ENCODE peak calls at places on chromosomes 13 and 19, in five cellular contexts. S is body of pancreas, D is left ventricle myocardium inferior, C is thoracic aorta, O is IMR-90. R is an unnamed sample. For H3K4me1, the result is how much of the 10 kb centered on the place peaks cover.

GRCh38 chr13:114057131-114058050 is 75.0 kb downstream of the RASA3 start:
- DNase-seq in D (no peak), C (no peak), S (no peak), O (no peak), R (no peak)

GRCh38 chr19:8697671-8698432 is 743 bp downstream of the ACTL9 start:
- DNase-seq in S (no peak), D (no peak), O (no peak), C (no peak), R (no peak)

GRCh38 chr13:30565658-30566057 is 52.1 kb upstream of the USPL1 start:
- DNase-seq in O (no peak), C (no peak), S (no peak), D (no peak), R (no peak)

GRCh38 chr13:67776171-67776570 is 546.0 kb upstream of the PCDH9 start:
- DNase-seq in S (no peak), O (no peak), C (no peak), D (no peak), R (no peak)

GRCh38 chr19:1675633-1676350 is 23.4 kb upstream of the TCF3 start:
- DNase-seq in S (peak), D (no peak), C (no peak), O (no peak), R (no peak)

GRCh38 chr13:75324413-75324940 is 157.5 kb downstream of the TBC1D4 start:
- DNase-seq in S (no peak), C (no peak), O (peak), D (no peak), R (no peak)

GRCh38 chr19:55546822-55547614 is 1.7 kb upstream of the SBK3 start:
- DNase-seq in C (peak), S (peak), D (peak), O (peak), R (no peak)

GRCh38 chr19:8489591-8490394 is 12.6 kb downstream of the PRAM1 start:
- DNase-seq in S (no peak), O (no peak), D (no peak), C (no peak), R (no peak)

GRCh38 chr19:46529622-46530451 is 34.2 kb upstream of the PNMA8B start:
- DNase-seq in C (no peak), O (peak), S (peak), D (peak), R (no peak)

GRCh38 chr13:36919206-36919832 is 719 bp downstream of the SMAD9 start:
- DNase-seq in O (peak), D (peak), S (peak), C (peak), R (no peak)

GRCh38 chr13:74367193-74367592 is 233.0 kb upstream of the KLF12 start:
- DNase-seq in C (no peak), D (no peak), O (no peak), S (no peak), R (no peak)

GRCh38 chr13:67619346-67619745 is 389.2 kb upstream of the PCDH9 start:
- DNase-seq in O (peak), C (no peak), S (no peak), D (no peak), R (no peak)

GRCh38 chr19:38362076-38362945 is 12.1 kb upstream of the PSMD8 start:
- DNase-seq in S (peak), O (peak), D (peak), C (no peak), R (peak)
- H3K27ac ChIP-seq in S (no peak), O (no peak), D (peak), C (no peak), R (peak)

GRCh38 chr19:18495204-18495911 is 26.5 kb downstream of the ELL start:
- DNase-seq in O (no peak), D (no peak), C (no peak), S (no peak), R (no peak)

GRCh38 chr19:18494267-18494607 is 27.6 kb downstream of the ELL start:
- DNase-seq in C (no peak), S (no peak), D (no peak), O (peak), R (no peak)

GRCh38 chr19:18496167-18496979 is 25.5 kb downstream of the ELL start:
- DNase-seq in C (no peak), S (peak), O (peak), D (peak), R (no peak)

GRCh38 chr19:18499055-18499775 is 22.7 kb downstream of the ELL start:
- DNase-seq in O (no peak), D (no peak), S (no peak), C (no peak), R (no peak)

DNA sequence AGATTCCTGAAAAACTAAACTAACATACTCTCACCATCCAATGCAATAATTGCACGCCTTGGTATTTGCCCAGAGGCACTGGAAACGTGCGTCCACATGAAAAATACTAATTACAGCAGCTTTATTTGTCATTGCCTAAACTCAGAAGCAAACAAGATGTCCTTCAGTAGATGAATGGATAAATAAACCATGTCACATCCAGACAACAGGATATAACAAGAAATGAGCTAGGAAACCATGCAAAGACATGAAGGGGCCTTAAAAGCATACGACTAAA is 25.0 kb downstream of the ELL start:
- DNase-seq in O (no peak), S (no peak), D (no peak), C (no peak), R (no peak)
- H3K4me1 ChIP-seq in O (under half), S (half or more), D (half or more), C (half or more), R (half or more)

GRCh38 chr19:48466571-48467325 is 2.4 kb upstream of the CYTH2 start:
- DNase-seq in S (no peak), D (no peak), O (peak), C (no peak), R (no peak)
- H3K27ac ChIP-seq in S (no peak), D (no peak), O (no peak), C (no peak), R (no peak)

GRCh38 chr19:15062036-15062435 is 12.8 kb downstream of the CASP14 start:
- DNase-seq in S (no peak), D (no peak), O (no peak), C (no peak), R (no peak)
- H3K4me1 ChIP-seq in S (under half), D (under half), O (under half), C (under half), R (under half)

DNA sequence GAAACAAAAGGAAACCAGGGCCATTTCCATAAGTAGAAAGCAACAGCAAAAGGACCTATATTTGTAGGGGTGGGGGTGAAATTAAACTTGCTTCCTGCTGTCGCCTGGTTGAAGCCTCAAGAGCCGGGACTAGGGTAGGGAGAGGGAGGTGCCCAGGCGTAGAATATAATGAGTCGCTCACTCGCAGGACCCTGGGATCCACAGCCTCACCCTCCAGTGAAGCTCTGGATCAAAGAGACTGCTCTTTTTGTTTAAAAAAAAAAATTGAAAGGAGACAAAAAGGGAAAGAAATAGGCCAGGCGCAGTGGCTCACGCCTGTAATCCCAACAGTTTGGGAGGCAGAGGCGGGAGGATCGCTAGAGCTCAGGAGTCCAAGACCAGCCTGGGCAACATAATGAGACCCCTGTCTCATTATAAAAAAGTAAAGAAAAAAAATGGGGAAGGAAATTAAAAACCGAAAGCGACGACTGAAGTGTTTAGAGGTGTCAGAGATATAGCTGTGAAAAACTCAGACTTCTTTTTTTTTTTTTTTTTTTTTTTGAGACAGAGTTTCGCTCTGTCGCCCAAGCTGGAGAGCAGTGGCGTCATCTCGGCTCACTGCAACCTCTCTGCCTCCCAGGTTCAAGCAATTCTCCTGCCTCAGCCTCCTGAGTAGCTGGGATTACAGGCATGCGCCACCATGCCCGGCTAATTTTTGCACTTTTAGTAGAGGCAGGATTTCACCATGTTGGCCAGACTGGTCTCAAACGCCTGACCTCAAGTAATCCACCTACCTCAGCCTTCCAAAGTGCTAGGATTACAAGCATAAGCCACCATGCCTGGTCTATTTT is 10.9 kb upstream of the ADGRE5 start:
- DNase-seq in C (no peak), O (no peak), D (no peak), S (no peak), R (no peak)
- H3K27ac ChIP-seq in C (peak), O (no peak), D (peak), S (no peak), R (peak)

GRCh38 chr19:13118424-13119193 is 545 bp downstream of the NACC1 start:
- DNase-seq in S (no peak), O (peak), D (peak), C (no peak), R (no peak)
- H3K4me1 ChIP-seq in S (under half), O (under half), D (half or more), C (under half), R (under half)